ENCODE peak calls at places on chromosomes 16 and 17, in nine cellular contexts. G is progenitor cell of endocrine pancreas, Z is psoas muscle, Y is nephron progenitor cell, J is T-helper 17 cell, O is KBM-7, T is NCI-H2171, P is NCI-H460, S is GM04503. R is an unnamed sample.

GRCh38 chr17:4934173-4934979 is 2.3 kb downstream of the GP1BA start:
- DNase-seq in G (no peak), Z (no peak), Y (peak), J (no peak), O (peak), T (no peak), P (no peak), S (no peak), R (no peak)

GRCh38 chr16:28208824-28209223 is 2.9 kb downstream of the XPO6 start:
- DNase-seq in G (no peak), Z (no peak), Y (no peak), J (no peak), O (no peak), T (no peak), P (no peak), S (no peak), R (no peak)

GRCh38 chr16:85017151-85017550 is 5.8 kb upstream of the ZDHHC7 start:
- DNase-seq in G (no peak), Z (no peak), Y (no peak), J (no peak), O (peak), T (no peak), P (no peak), S (no peak), R (peak)

GRCh38 chr16:56690420-56691122 is 8.3 kb downstream of the MT1X start:
- DNase-seq in G (no peak), Z (no peak), Y (no peak), J (no peak), O (no peak), T (no peak), P (no peak), S (no peak), R (peak)

GRCh38 chr16:50497592-50497991 is 50.6 kb upstream of the NKD1 start:
- DNase-seq in G (no peak), Z (no peak), Y (no peak), J (no peak), O (no peak), T (no peak), P (no peak), S (peak), R (no peak)

GRCh38 chr16:18932243-18932997 is 6.2 kb upstream of the SMG1 start:
- DNase-seq in G (no peak), Z (no peak), Y (no peak), J (no peak), O (no peak), T (no peak), P (no peak), S (peak), R (peak)

GRCh38 chr17:29215717-29216116 is 30.9 kb upstream of the CRYBA1 start:
- DNase-seq in G (no peak), Z (no peak), Y (no peak), J (no peak), O (no peak), T (no peak), P (no peak), S (no peak), R (no peak)

GRCh38 chr17:34989473-34989872 is 9.2 kb downstream of the LIG3 start:
- DNase-seq in G (no peak), Z (no peak), Y (no peak), J (no peak), O (no peak), T (no peak), P (no peak), S (no peak), R (no peak)

GRCh38 chr17:19316756-19317358 is 45.7 kb downstream of the B9D1 start:
- DNase-seq in G (no peak), Z (no peak), Y (no peak), J (no peak), O (no peak), T (no peak), P (no peak), S (no peak), R (no peak)

GRCh38 chr16:3266873-3267537 is 10.6 kb upstream of the MEFV start:
- DNase-seq in G (no peak), Z (no peak), Y (no peak), J (no peak), O (peak), T (no peak), P (no peak), S (peak), R (peak)

GRCh38 chr17:42272162-42272561 is 4.0 kb downstream of the STAT5B start:
- DNase-seq in G (no peak), Z (no peak), Y (no peak), J (no peak), O (no peak), T (no peak), P (no peak), S (no peak), R (no peak)

GRCh38 chr16:56145369-56145768 is 45.9 kb upstream of the GNAO1 start:
- DNase-seq in G (no peak), Z (no peak), Y (no peak), J (no peak), O (no peak), T (no peak), P (no peak), S (no peak), R (no peak)

GRCh38 chr17:39870776-39871175 is 2.8 kb downstream of the ZPBP2 start:
- DNase-seq in G (no peak), Z (no peak), Y (no peak), J (no peak), O (no peak), T (no peak), P (no peak), S (no peak), R (no peak)

GRCh38 chr17:6654816-6655731 is 3.5 kb downstream of the C17orf100 start:
- DNase-seq in G (no peak), Z (no peak), Y (peak), J (no peak), O (no peak), T (peak), P (no peak), S (no peak), R (no peak)

GRCh38 chr17:306116-306515 is 46.5 kb downstream of the RPH3AL start:
- DNase-seq in G (no peak), Z (no peak), Y (no peak), J (no peak), O (no peak), T (no peak), P (no peak), S (no peak), R (peak)

GRCh38 chr17:78568494-78569115 is 8.6 kb downstream of the DNAH17 start:
- DNase-seq in G (no peak), Z (no peak), Y (no peak), J (no peak), O (peak), T (no peak), P (no peak), S (no peak), R (no peak)